ENCODE peak calls at places on chromosomes 6 and 20, in four cellular contexts. X is K562, L is GM12891, O is GM12878. C is an unnamed sample.

GRCh38 chr6:80382796-80383195 is 276.3 kb downstream of the BCKDHB start:
- DNase-seq in O (no peak), X (no peak), L (no peak), C (no peak)

GRCh38 chr20:21513881-21514540 is at the start of gene NKX2-2:
- DNase-seq in O (no peak), X (no peak), L (no peak), C (no peak)

GRCh38 chr6:127690092-127690491 is 113.1 kb downstream of the C6orf58 start:
- DNase-seq in X (no peak), L (no peak), O (no peak), C (no peak)

GRCh38 chr20:46520976-46521579 is 7.7 kb upstream of the ZNF334 start:
- DNase-seq in X (peak; percentile 64), L (no peak), O (peak; percentile 25), C (peak; percentile 80)

GRCh38 chr6:157558487-157559200 is 177.7 kb downstream of the ZDHHC14 start:
- DNase-seq in O (no peak), X (no peak), L (no peak), C (no peak)

GRCh38 chr20:2217857-2218529 is 77.8 kb upstream of the TGM3 start:
- DNase-seq in X (no peak), O (peak; percentile 20), L (no peak), C (no peak)

GRCh38 chr6:132357120-132357519 is 44.2 kb downstream of the MOXD1 start:
- DNase-seq in O (no peak), X (no peak), L (no peak), C (no peak)

GRCh38 chr6:7426447-7427169 is 37.0 kb downstream of the RIOK1 start:
- DNase-seq in L (no peak), X (no peak), O (no peak), C (peak; percentile 83)

GRCh38 chr20:50595988-50596693 is 86.0 kb downstream of the PTPN1 start:
- DNase-seq in L (no peak), X (no peak), O (no peak), C (no peak)

GRCh38 chr20:52382931-52383330 is 191.4 kb upstream of the ZFP64 start:
- DNase-seq in X (no peak), O (no peak), L (no peak), C (no peak)

GRCh38 chr6:143542915-143543314 is 31.4 kb upstream of the FUCA2 start:
- DNase-seq in L (no peak), X (no peak), O (no peak), C (no peak)

GRCh38 chr6:139334791-139335446 is 39.5 kb downstream of the CITED2 start:
- DNase-seq in O (no peak), L (no peak), X (no peak), C (no peak)

GRCh38 chr20:37703338-37703660 is 9.5 kb downstream of the CTNNBL1 start:
- DNase-seq in L (no peak), X (no peak), O (no peak), C (no peak)

GRCh38 chr20:4937422-4938319 is 63.6 kb downstream of the SLC23A2 start:
- DNase-seq in X (no peak), O (no peak), L (no peak), C (peak; percentile 74)

GRCh38 chr20:41538810-41539596 is 79.2 kb downstream of the CHD6 start:
- DNase-seq in X (peak; percentile 91), L (no peak), O (no peak), C (peak; percentile 96)

GRCh38 chr6:44576132-44576601 is 188.7 kb downstream of the CDC5L start:
- DNase-seq in O (no peak), X (no peak), L (no peak), C (no peak)

GRCh38 chr6:1310628-1311399 is 1.1 kb upstream of the FOXQ1 start:
- DNase-seq in O (no peak), L (no peak), X (no peak), C (peak; percentile 89)

GRCh38 chr6:4598384-4598783 is 177.8 kb upstream of the CDYL start:
- DNase-seq in L (no peak), X (no peak), O (no peak), C (no peak)

GRCh38 chr6:131762984-131763383 is 44.8 kb upstream of the ENPP1 start:
- DNase-seq in L (no peak), O (no peak), X (no peak), C (peak; percentile 85)

GRCh38 chr20:63979549-63980316 is at the start of gene SAMD10:
- DNase-seq in L (peak; percentile 66), X (peak; percentile 77), O (peak; percentile 72), C (peak; percentile 70)

GRCh38 chr20:22241609-22242008 is 342.8 kb downstream of the FOXA2 start:
- DNase-seq in X (no peak), O (peak; percentile 40), L (no peak), C (no peak)

GRCh38 chr6:90537027-90537426 is 49.8 kb downstream of the MAP3K7 start:
- DNase-seq in L (no peak), X (no peak), O (no peak), C (no peak)

GRCh38 chr6:147789430-147789947 is 281.0 kb downstream of the SAMD5 start:
- DNase-seq in X (no peak), L (no peak), O (no peak), C (no peak)

GRCh38 chr6:130775421-130776012 is 51.7 kb upstream of the SMLR1 start:
- DNase-seq in O (no peak), L (no peak), X (no peak), C (no peak)

GRCh38 chr6:5979650-5980427 is 26.9 kb downstream of the NRN1 start:
- DNase-seq in O (no peak), L (no peak), X (no peak), C (no peak)

GRCh38 chr6:3722211-3722621 is 29.3 kb downstream of the PXDC1 start:
- DNase-seq in O (no peak), X (no peak), L (no peak), C (no peak)

GRCh38 chr20:25389858-25390537 is 637 bp downstream of the ABHD12 start:
- DNase-seq in O (no peak), L (peak; percentile 48), X (peak; percentile 52), C (no peak)

GRCh38 chr6:5025911-5026819 is 22.3 kb upstream of the RPP40 start:
- DNase-seq in O (no peak), X (peak; percentile 55), L (no peak), C (peak; percentile 35)

GRCh38 chr20:22385602-22386299 is 198.6 kb downstream of the FOXA2 start:
- DNase-seq in X (peak; percentile 46), O (no peak), L (no peak), C (peak; percentile 75)

GRCh38 chr6:88502391-88502790 is 336.2 kb upstream of the CNR1 start:
- DNase-seq in O (no peak), X (no peak), L (no peak), C (no peak)

GRCh38 chr6:38262609-38263008 is 377.1 kb downstream of the BTBD9 start:
- DNase-seq in O (no peak), X (no peak), L (no peak), C (no peak)

GRCh38 chr6:10505529-10505928 is 15.6 kb upstream of the GCNT2 start:
- DNase-seq in X (peak; percentile 45), L (no peak), O (no peak), C (peak; percentile 99)

GRCh38 chr6:31580807-31581437 is 1.3 kb downstream of the LTB start:
- DNase-seq in L (peak; percentile 79), X (peak; percentile 93), O (no peak), C (peak; percentile 61)

GRCh38 chr6:170434821-170435155 is 118.3 kb downstream of the PSMB1 start:
- DNase-seq in X (no peak), O (no peak), L (no peak), C (no peak)

GRCh38 chr20:51910202-51911050 is 108.1 kb upstream of the SALL4 start:
- DNase-seq in L (no peak), O (no peak), X (no peak), C (no peak)

GRCh38 chr6:117520603-117521002 is 38.1 kb downstream of the DCBLD1 start:
- DNase-seq in O (no peak), L (no peak), X (no peak), C (no peak)

GRCh38 chr20:62918137-62918536 is 8.2 kb downstream of the DIDO1 start:
- DNase-seq in O (no peak), X (no peak), L (no peak), C (no peak)

DNA sequence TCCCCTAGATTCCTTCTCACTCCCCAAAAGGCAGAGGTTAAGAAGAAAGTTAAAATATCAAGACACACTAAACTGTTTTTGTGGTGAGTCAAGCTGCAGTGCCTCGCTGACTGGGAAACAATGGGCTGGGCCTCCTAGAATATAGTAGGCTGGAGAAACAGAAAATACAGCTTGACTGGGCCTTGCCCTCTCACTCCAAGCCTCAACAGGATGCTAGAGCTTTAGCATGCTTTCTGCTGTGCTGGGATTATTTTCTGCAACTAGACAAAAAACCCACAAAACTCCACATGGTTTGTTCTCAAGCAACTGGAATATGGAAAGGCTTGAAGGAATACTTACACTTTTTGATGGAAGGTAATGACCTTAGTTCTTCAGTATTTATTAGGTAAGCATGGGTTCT is 27.9 kb downstream of the FOXO3 start:
- DNase-seq in L (no peak), X (no peak), O (no peak), C (no peak)
- TF ChIP-seq TAF1 in L (no peak), X (no peak), O (no peak), C (no peak)

DNA sequence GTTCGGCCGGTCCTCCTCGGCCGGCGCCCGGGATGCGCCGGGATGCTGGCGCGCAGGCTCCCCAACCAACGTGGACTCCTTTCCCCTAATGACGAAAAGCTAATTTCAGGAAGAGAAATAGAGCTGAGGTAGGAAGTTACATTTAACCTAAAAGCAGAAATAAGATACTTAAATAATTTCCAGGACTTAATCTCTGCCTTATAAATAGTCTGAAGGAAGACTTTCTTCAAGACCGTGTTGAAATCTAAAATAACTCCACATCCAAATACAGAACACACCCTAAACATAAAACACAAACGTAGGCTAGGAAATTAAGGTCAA is 1.2 kb downstream of the ASF1A start:
- DNase-seq in O (no peak), L (no peak), X (no peak), C (no peak)
- TF ChIP-seq TAF1 in O (no peak), L (no peak), X (peak; percentile 62), C (no peak)

GRCh38 chr20:31704225-31705119 is 18.2 kb downstream of the BCL2L1 start:
- DNase-seq in L (no peak), X (no peak), O (no peak), C (peak; percentile 100)
- TF ChIP-seq TAF1 in L (no peak), X (no peak), O (no peak), C (peak; percentile 73)

GRCh38 chr6:40369028-40369427 is 218.1 kb downstream of the LRFN2 start:
- DNase-seq in O (no peak), L (no peak), X (no peak), C (no peak)
- TF ChIP-seq TAF1 in O (no peak), L (no peak), X (no peak), C (no peak)

DNA sequence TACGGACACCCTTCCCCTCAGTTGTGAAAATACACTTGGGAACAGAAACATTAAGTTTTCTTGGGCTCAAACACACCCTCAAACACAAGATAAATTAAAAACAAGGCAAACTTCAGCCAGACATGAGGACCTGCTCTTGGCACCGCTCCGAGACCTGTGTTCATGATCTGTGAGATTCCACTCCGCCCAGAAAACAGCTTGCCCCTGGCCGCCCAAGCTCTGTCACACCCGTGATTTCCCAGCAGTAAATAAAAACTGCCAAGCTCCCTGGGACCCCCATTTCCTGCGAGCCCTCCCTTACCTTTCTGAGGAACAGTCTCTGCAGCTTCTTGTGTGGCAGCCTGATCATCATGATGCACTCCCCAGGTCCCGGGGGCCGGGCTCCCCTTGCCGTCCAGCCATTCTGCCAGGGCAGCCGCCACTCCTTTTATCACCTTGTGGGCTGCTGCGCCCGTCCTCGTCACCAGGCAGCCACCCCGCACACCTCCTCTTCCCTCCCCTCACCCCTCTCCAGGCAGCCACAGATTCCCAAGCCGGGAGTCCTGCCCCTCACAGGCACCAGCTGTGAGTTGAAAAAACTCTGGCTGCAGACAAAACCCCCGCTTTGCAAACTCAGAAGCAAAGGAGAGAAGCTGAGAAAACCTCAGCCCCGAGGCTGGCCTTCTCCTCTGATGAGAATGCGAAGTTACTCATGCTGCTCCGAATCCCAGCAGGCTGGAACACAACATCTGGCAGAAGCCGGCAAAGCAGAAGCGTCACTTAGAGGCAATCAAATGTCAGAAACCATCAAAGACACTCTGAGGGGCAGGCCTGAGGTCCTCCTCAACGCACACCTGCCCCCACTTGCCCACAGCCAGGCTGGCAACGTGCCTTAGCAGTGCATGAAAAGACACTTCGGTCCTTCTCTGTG is 130.4 kb upstream of the RPS6KA2 start:
- DNase-seq in L (no peak), X (no peak), O (no peak), C (no peak)
- TF ChIP-seq TAF1 in L (no peak), X (no peak), O (no peak), C (no peak)